ENCODE peak calls at places on chromosomes 5 and 9, in six cellular contexts. C, D, I, Q, P and H are unnamed samples.

GRCh38 chr5:32753765-32754164 is 42.6 kb downstream of the NPR3 start:
- DNase-seq in Q (peak), C (no peak), P (no peak), D (peak), I (no peak), H (no peak)

GRCh38 chr5:57262533-57262932 is 88.7 kb downstream of the GPBP1 start:
- DNase-seq in Q (no peak), P (no peak), D (no peak), I (no peak), C (no peak), H (no peak)

GRCh38 chr5:2038337-2039179 is 155.8 kb upstream of the IRX4 start:
- DNase-seq in C (peak), D (peak), P (peak), I (peak), Q (no peak), H (peak)

GRCh38 chr5:14917719-14918118 is 46.1 kb upstream of the ANKH start:
- DNase-seq in Q (peak), D (peak), C (no peak), P (no peak), I (no peak), H (no peak)

GRCh38 chr5:180072256-180072548 is 643 bp upstream of the RNF130 start:
- DNase-seq in I (no peak), P (no peak), C (no peak), D (no peak), Q (no peak), H (no peak)

GRCh38 chr9:100160021-100160420 is 61.0 kb downstream of the INVS start:
- DNase-seq in D (no peak), Q (no peak), C (no peak), P (no peak), I (no peak), H (no peak)

GRCh38 chr5:14131855-14132503 is 11.2 kb upstream of the TRIO start:
- DNase-seq in Q (no peak), D (no peak), I (no peak), P (no peak), C (no peak), H (no peak)

GRCh38 chr5:15789661-15790060 is 289.7 kb downstream of the FBXL7 start:
- DNase-seq in Q (no peak), P (no peak), C (no peak), D (no peak), I (no peak), H (no peak)

GRCh38 chr9:117704024-117704575 is at the start of gene TLR4:
- DNase-seq in I (peak), D (peak), Q (peak), C (peak), P (peak), H (peak)

GRCh38 chr5:55534436-55535198 is at the start of gene PLPP1:
- DNase-seq in Q (peak), C (peak), P (peak), D (peak), I (peak), H (peak)

GRCh38 chr5:167895899-167896659 is 395.4 kb upstream of the WWC1 start:
- DNase-seq in P (no peak), C (no peak), Q (no peak), I (no peak), D (no peak), H (no peak)

GRCh38 chr9:127303830-127304229 is 39.3 kb downstream of the GARNL3 start:
- DNase-seq in D (no peak), I (no peak), Q (no peak), P (no peak), C (no peak), H (no peak)

GRCh38 chr5:133938039-133938821 is 30.2 kb downstream of the C5orf15 start:
- DNase-seq in D (no peak), I (no peak), C (no peak), P (no peak), Q (no peak), H (no peak)

GRCh38 chr5:38447786-38448185 is 108.7 kb downstream of the LIFR start:
- DNase-seq in I (no peak), P (no peak), D (no peak), C (no peak), Q (no peak), H (no peak)

GRCh38 chr5:84239509-84239908 is 145.2 kb downstream of the EDIL3 start:
- DNase-seq in C (no peak), Q (no peak), P (no peak), D (peak), I (no peak), H (no peak)

GRCh38 chr5:95846554-95847260 is 24.2 kb upstream of the GLRX start:
- DNase-seq in C (peak), I (peak), Q (no peak), P (peak), D (peak), H (peak)

GRCh38 chr9:130010151-130010988 is 32.6 kb downstream of the FNBP1 start:
- DNase-seq in C (no peak), Q (no peak), P (no peak), I (no peak), D (no peak), H (no peak)

GRCh38 chr5:77995793-77996409 is 219.8 kb upstream of the TBCA start:
- DNase-seq in C (no peak), P (no peak), D (no peak), I (no peak), Q (no peak), H (no peak)

GRCh38 chr9:133991211-133991921 is 758 bp downstream of the VAV2 start:
- DNase-seq in Q (no peak), P (peak), D (no peak), C (no peak), I (peak), H (no peak)

GRCh38 chr5:180126716-180127681 is 55.4 kb upstream of the RNF130 start:
- DNase-seq in C (no peak), D (peak), I (peak), Q (no peak), P (no peak), H (peak)

GRCh38 chr9:27065288-27065687 is 43.7 kb upstream of the TEK start:
- DNase-seq in I (no peak), Q (no peak), D (no peak), P (no peak), C (no peak), H (no peak)

GRCh38 chr5:31408814-31409213 is 123.1 kb downstream of the DROSHA start:
- DNase-seq in Q (peak), C (no peak), P (no peak), D (peak), I (no peak), H (no peak)

GRCh38 chr5:115377468-115378217 is 81.2 kb upstream of the CCDC112 start:
- DNase-seq in P (no peak), C (no peak), D (peak), Q (peak), I (no peak), H (no peak)

GRCh38 chr9:105969672-105970071 is 275.3 kb downstream of the TMEM38B start:
- DNase-seq in C (no peak), P (no peak), D (peak), I (no peak), Q (no peak), H (no peak)

GRCh38 chr5:135053989-135054388 is 20.0 kb upstream of the PITX1 start:
- DNase-seq in I (no peak), D (no peak), Q (no peak), C (no peak), P (no peak), H (no peak)

GRCh38 chr5:59648949-59649921 is 244.3 kb downstream of the PDE4D start:
- DNase-seq in C (no peak), D (no peak), P (no peak), I (no peak), Q (no peak), H (no peak)

GRCh38 chr5:160090059-160090458 is 29.2 kb downstream of the PWWP2A start:
- DNase-seq in C (no peak), P (no peak), D (no peak), I (no peak), Q (no peak), H (no peak)

GRCh38 chr5:103464801-103465484 is 97.6 kb downstream of the NUDT12 start:
- DNase-seq in P (no peak), D (no peak), Q (no peak), C (no peak), I (peak), H (no peak)

GRCh38 chr9:114824130-114824529 is 18.3 kb upstream of the TNFSF15 start:
- DNase-seq in I (no peak), D (no peak), P (no peak), Q (peak), C (no peak), H (no peak)

GRCh38 chr5:139495644-139496435 is 13.3 kb upstream of the STING1 start:
- DNase-seq in Q (no peak), D (peak), I (no peak), P (no peak), C (no peak), H (no peak)

GRCh38 chr5:65144136-65144871 is 337.4 kb downstream of the ADAMTS6 start:
- DNase-seq in D (no peak), P (no peak), I (no peak), Q (no peak), C (no peak), H (no peak)

GRCh38 chr5:170791325-170791954 is 7.9 kb downstream of the GABRP start:
- DNase-seq in P (no peak), Q (peak), C (peak), I (peak), D (peak), H (peak)

GRCh38 chr5:17146280-17146841 is 71.1 kb upstream of the BASP1 start:
- DNase-seq in C (no peak), D (no peak), Q (no peak), P (no peak), I (peak), H (no peak)

GRCh38 chr5:170636836-170637477 is 133.1 kb downstream of the KCNIP1 start:
- DNase-seq in D (no peak), C (no peak), I (no peak), P (no peak), Q (no peak), H (no peak)

GRCh38 chr5:152332696-152333095 is 72.4 kb downstream of the NMUR2 start:
- DNase-seq in D (no peak), I (no peak), C (no peak), P (no peak), Q (no peak), H (no peak)

GRCh38 chr9:34512131-34513078 is 10.4 kb downstream of the ENHO start:
- DNase-seq in Q (no peak), D (no peak), C (no peak), I (peak), P (no peak), H (no peak)

GRCh38 chr5:83102581-83102980 is 25.2 kb downstream of the XRCC4 start:
- DNase-seq in Q (no peak), C (no peak), I (no peak), D (no peak), P (no peak), H (no peak)

GRCh38 chr9:136996361-136997281 is at the start of gene CLIC3:
- DNase-seq in I (peak), C (no peak), D (peak), P (peak), Q (no peak), H (no peak)

GRCh38 chr9:38182321-38182720 is 113.3 kb upstream of the SHB start:
- DNase-seq in C (no peak), Q (no peak), P (no peak), I (no peak), D (peak), H (no peak)

GRCh38 chr5:102218159-102218558 is 77.9 kb downstream of the SLCO4C1 start:
- DNase-seq in Q (no peak), D (no peak), C (no peak), P (no peak), I (no peak), H (no peak)